ENCODE peak calls at places on chromosomes 16 and 17, in five cellular contexts. D is PC-3; H is NCI-H2081; K is CD8-positive, alpha-beta T cell; M is NCI-H1105. T is an unnamed sample.
A peak's percentile ranks its signal among the peaks of the same experiment; 100 is the strongest.

GRCh38 chr17:46820592-46821450 is 2.3 kb upstream of the WNT3 start:
- DNase-seq in D (no peak), H (no peak), K (no peak), M (no peak), T (no peak)

GRCh38 chr17:77208217-77208808 is 67.5 kb downstream of the SEC14L1 start:
- DNase-seq in D (no peak), H (no peak), K (no peak), M (no peak), T (peak; percentile 57)

GRCh38 chr16:47043970-47044684 is 70.7 kb upstream of the DNAJA2 start:
- DNase-seq in D (no peak), H (no peak), K (no peak), M (no peak), T (no peak)

GRCh38 chr17:83078378-83079339 is 750 bp upstream of the METRNL start:
- DNase-seq in D (no peak), H (no peak), K (no peak), M (no peak), T (no peak)

GRCh38 chr16:74817851-74818250 is 43.2 kb upstream of the FA2H start:
- DNase-seq in D (no peak), H (no peak), K (no peak), M (no peak), T (no peak)

GRCh38 chr17:79622776-79623175 is 11.9 kb upstream of the RBFOX3 start:
- DNase-seq in D (no peak), H (no peak), K (no peak), M (no peak), T (no peak)

GRCh38 chr17:77834170-77835115 is 124.1 kb upstream of the TNRC6C start:
- DNase-seq in D (peak; percentile 87), H (no peak), K (peak; percentile 78), M (no peak), T (no peak)

GRCh38 chr16:49854227-49855203 is 1.4 kb downstream of the ZNF423 start:
- DNase-seq in D (no peak), H (no peak), K (no peak), M (no peak), T (peak; percentile 29)

GRCh38 chr16:49929606-49930005 is 73.7 kb upstream of the ZNF423 start:
- DNase-seq in D (no peak), H (no peak), K (no peak), M (no peak), T (no peak)

GRCh38 chr16:88347656-88348376 is 34.9 kb upstream of the ZNF469 start:
- DNase-seq in D (no peak), H (no peak), K (peak; percentile 54), M (no peak), T (no peak)

GRCh38 chr16:57539072-57539796 is 2.9 kb upstream of the CCDC102A start:
- DNase-seq in D (no peak), H (no peak), K (peak; percentile 41), M (no peak), T (no peak)

GRCh38 chr16:9047689-9048301 is 43.6 kb upstream of the HAPSTR1 start:
- DNase-seq in D (peak; percentile 97), H (peak; percentile 18), K (no peak), M (no peak), T (peak; percentile 75)

GRCh38 chr17:1873418-1873817 is 43.6 kb downstream of the RPA1 start:
- DNase-seq in D (no peak), H (no peak), K (no peak), M (no peak), T (no peak)

GRCh38 chr17:50062323-50063243 is 6.7 kb downstream of the ITGA3 start:
- DNase-seq in D (peak; percentile 100), H (no peak), K (no peak), M (peak; percentile 33), T (peak; percentile 39)

GRCh38 chr16:81902025-81902424 is 109.2 kb downstream of the SDR42E1 start:
- DNase-seq in D (peak; percentile 47), H (no peak), K (no peak), M (no peak), T (no peak)

GRCh38 chr16:84507011-84507982 is 2.8 kb upstream of the MEAK7 start:
- DNase-seq in D (no peak), H (no peak), K (no peak), M (no peak), T (no peak)

GRCh38 chr17:49224198-49224996 is 6.2 kb downstream of the PHOSPHO1 start:
- DNase-seq in D (no peak), H (peak; percentile 25), K (peak; percentile 79), M (peak; percentile 39), T (no peak)

GRCh38 chr17:64032081-64032480 is 11.6 kb upstream of the ICAM2 start:
- DNase-seq in D (peak; percentile 33), H (no peak), K (peak; percentile 37), M (no peak), T (no peak)

GRCh38 chr17:57755479-57756070 is 10.5 kb upstream of the CCDC182 start:
- DNase-seq in D (no peak), H (no peak), K (no peak), M (peak; percentile 39), T (no peak)